ENCODE peak calls at places on chromosome 5, in six cellular contexts. G is NB4, U is heart left ventricle, V is IMR-90, M is spleen, X is esophagus squamous epithelium. Q is an unnamed sample.
A peak's percentile ranks its signal among the peaks of the same experiment; 100 is the strongest.

GRCh38 chr5:14036514-14036913 is 92.0 kb upstream of the DNAH5 start:
- DNase-seq in U (no peak), M (no peak), X (no peak), V (peak; percentile 69), G (no peak), Q (peak; percentile 52)

GRCh38 chr5:81417052-81417451 is 23.1 kb upstream of the ACOT12 start:
- DNase-seq in G (no peak), X (no peak), V (no peak), U (no peak), M (no peak), Q (no peak)

GRCh38 chr5:180305481-180305880 is 13.6 kb upstream of the MAPK9 start:
- DNase-seq in M (no peak), X (no peak), V (no peak), U (no peak), G (no peak), Q (no peak)

GRCh38 chr5:127031147-127031862 is 947 bp upstream of the MARCHF3 start:
- DNase-seq in X (no peak), G (peak; percentile 47), V (no peak), U (no peak), M (peak; percentile 91), Q (no peak)

GRCh38 chr5:73706963-73707362 is 81.0 kb downstream of the ARHGEF28 start:
- DNase-seq in M (no peak), U (no peak), X (no peak), V (peak; percentile 4), G (no peak), Q (no peak)

GRCh38 chr5:139014726-139015125 is 139.6 kb upstream of the LRRTM2 start:
- DNase-seq in X (no peak), G (no peak), U (no peak), V (peak; percentile 92), M (no peak), Q (peak; percentile 51)

GRCh38 chr5:122154910-122155309 is 25.6 kb downstream of the ZNF474 start:
- DNase-seq in G (no peak), U (no peak), V (peak; percentile 89), X (no peak), M (no peak), Q (no peak)

GRCh38 chr5:53236683-53237082 is 127.1 kb upstream of the MOCS2 start:
- DNase-seq in X (no peak), M (no peak), G (no peak), U (no peak), V (no peak), Q (no peak)

GRCh38 chr5:119275146-119275872 is 80.5 kb upstream of the TNFAIP8 start:
- DNase-seq in V (peak; percentile 61), X (no peak), U (no peak), M (no peak), G (peak; percentile 36), Q (peak; percentile 22)

GRCh38 chr5:140339636-140340035 is 6.8 kb downstream of the HBEGF start:
- DNase-seq in V (no peak), X (no peak), U (no peak), G (no peak), M (peak; percentile 11), Q (no peak)

GRCh38 chr5:3734621-3735020 is 139.0 kb downstream of the IRX1 start:
- DNase-seq in M (no peak), G (no peak), X (no peak), V (no peak), U (no peak), Q (no peak)

GRCh38 chr5:93607367-93608258 is 24.6 kb downstream of the NR2F1 start:
- DNase-seq in M (no peak), V (peak; percentile 89), U (no peak), G (peak; percentile 47), X (no peak), Q (no peak)

GRCh38 chr5:141669519-141669918 is 12.5 kb downstream of the ARAP3 start:
- DNase-seq in X (no peak), G (no peak), V (no peak), U (no peak), M (no peak), Q (no peak)
- TF ChIP-seq POLR2A in X (no peak), G (no peak), V (no peak), U (no peak), M (no peak), Q (no peak)

GRCh38 chr5:72298711-72299110 is 21.3 kb downstream of the MRPS27 start:
- DNase-seq in V (no peak), U (no peak), M (no peak), G (no peak), X (no peak), Q (no peak)
- TF ChIP-seq POLR2A in V (no peak), U (no peak), M (no peak), G (no peak), X (no peak), Q (no peak)

DNA sequence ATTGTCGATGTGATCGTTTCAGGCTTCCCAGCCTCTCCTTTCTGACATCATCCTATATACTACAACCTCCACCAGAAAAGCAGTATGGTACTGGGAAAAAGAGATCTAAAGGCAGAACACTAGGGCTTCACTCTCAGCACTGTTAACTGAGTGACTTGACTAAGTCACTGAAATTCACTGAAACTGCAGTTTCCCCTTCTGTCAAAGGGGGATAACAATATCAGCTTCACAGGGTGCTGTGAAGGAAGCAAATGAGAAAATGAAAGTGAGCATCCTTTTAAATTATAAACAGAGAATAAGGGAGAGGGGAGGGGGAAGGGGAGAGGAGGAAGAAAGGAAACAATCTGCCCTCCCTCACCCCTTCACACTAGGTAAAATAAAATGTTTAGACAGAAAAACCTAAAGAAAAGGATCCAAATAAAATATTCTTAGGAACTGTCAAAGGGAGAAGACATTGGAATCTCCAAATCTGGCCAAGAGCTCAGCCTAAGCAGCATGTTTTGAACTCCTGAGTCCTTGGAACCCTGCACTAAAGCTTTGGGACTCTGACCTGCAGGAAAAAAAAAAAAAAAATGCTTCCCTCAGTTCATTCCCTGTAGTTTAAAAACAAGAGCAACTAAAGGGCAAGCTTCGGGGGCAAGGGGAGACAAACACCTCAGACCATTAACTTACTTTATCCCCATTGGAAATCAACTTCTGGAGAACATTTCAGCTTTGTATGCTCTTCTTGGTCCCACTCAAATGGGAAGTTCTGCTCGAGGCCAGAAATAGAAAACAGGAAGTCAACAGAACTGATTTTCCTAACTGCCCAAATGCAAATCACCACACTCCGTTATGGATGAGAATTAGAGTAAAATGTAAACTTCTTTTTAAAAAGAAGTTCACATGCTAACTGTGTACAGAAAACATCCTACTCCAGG is 178.3 kb downstream of the DEPDC1B start:
- DNase-seq in X (no peak), M (no peak), V (no peak), U (no peak), G (peak; percentile 9), Q (no peak)
- TF ChIP-seq POLR2A in X (no peak), M (no peak), V (no peak), U (no peak), G (no peak), Q (no peak)

GRCh38 chr5:143213851-143214363 is 189.6 kb downstream of the NR3C1 start:
- DNase-seq in X (no peak), M (no peak), V (peak; percentile 12), U (no peak), G (no peak), Q (no peak)
- TF ChIP-seq POLR2A in X (no peak), M (no peak), V (no peak), U (no peak), G (no peak), Q (no peak)

DNA sequence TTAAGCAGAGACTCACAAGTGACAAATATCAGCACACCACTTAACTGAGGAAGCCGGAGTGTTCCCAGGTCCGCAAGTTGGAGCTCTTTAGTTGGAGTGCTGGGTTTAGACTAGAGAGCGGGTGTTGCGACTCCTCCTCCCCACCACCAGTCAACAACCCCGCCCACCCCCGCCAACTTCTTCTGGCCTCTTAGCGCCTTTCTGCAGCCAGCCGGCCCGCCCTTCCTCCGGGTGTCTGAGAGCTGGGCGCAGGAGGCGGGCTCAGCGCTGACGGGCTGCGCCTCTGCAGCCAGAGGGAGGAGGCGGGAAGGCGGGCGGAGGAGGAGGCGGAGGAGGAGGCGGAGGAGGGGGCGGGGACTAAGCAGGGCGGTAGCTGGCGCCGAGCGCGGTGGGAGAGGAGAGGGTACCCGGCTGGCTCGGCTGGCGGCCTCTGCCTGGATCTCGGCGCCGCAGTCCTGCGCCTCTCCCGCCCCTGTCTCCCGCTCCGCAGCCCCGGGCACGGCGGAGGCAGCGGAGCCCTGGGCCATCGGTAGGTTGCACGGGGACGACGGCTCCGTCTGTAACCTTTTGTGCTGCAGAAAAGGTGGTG is at the start of gene MACIR:
- DNase-seq in U (peak; percentile 97), G (peak; percentile 98), V (peak; percentile 95), M (peak; percentile 100), X (peak; percentile 87), Q (peak; percentile 83)
- TF ChIP-seq POLR2A in U (no peak), G (peak; percentile 81), V (peak; percentile 36), M (peak; percentile 30), X (peak; percentile 80), Q (peak; percentile 94)

DNA sequence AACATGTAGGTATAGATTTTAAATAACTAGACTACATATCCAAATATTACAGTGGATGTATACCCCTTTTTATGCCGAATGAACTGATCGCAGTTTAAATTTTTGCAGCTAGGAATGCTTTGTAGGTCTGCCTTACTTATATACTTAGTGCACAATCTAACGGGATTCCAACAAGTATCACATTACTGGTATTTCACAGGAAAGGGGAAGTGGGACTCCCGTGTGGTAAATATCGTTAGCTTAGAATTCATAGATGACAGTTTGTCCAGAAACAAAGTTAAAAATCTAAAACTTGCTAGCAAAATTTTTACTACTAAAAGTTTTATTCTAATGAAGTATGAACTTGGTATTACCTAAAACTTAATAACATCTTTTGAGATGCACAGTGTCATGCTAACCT is 193.5 kb upstream of the TLX3 start:
- DNase-seq in X (no peak), U (no peak), G (peak; percentile 16), M (no peak), V (no peak), Q (no peak)
- TF ChIP-seq POLR2A in X (no peak), U (no peak), G (no peak), M (no peak), V (no peak), Q (no peak)